ENCODE peak calls at places on chromosomes 3 and 15, in five cellular contexts. One of them, this sample, is unnamed.

GRCh38 chr3:18716821-18717220 is 291.7 kb upstream of the SATB1 start:
- DNase-seq in hippocampal formation: no peak
- DNase-seq in hypothalamus: no peak
- DNase-seq in BE2C: no peak
- DNase-seq in GM04504: no peak
- DNase-seq in this sample: no peak

GRCh38 chr15:51613988-51614387 is 8.6 kb downstream of the DMXL2 start:
- DNase-seq in hippocampal formation: no peak
- DNase-seq in hypothalamus: no peak
- DNase-seq in BE2C: no peak
- DNase-seq in GM04504: no peak
- DNase-seq in this sample: no peak

GRCh38 chr3:49906004-49906860 is 2.6 kb upstream of the MST1R start:
- DNase-seq in hippocampal formation: peak; percentile 13
- DNase-seq in hypothalamus: no peak
- DNase-seq in BE2C: peak; percentile 33
- DNase-seq in GM04504: no peak
- DNase-seq in this sample: peak; percentile 58

GRCh38 chr3:46860381-46861292 is 2.6 kb downstream of the MYL3 start:
- DNase-seq in hippocampal formation: no peak
- DNase-seq in hypothalamus: no peak
- DNase-seq in BE2C: peak; percentile 53
- DNase-seq in GM04504: no peak
- DNase-seq in this sample: peak; percentile 27

GRCh38 chr3:165103616-165104015 is 25.3 kb upstream of the SI start:
- DNase-seq in hippocampal formation: no peak
- DNase-seq in hypothalamus: no peak
- DNase-seq in BE2C: no peak
- DNase-seq in GM04504: no peak
- DNase-seq in this sample: no peak

GRCh38 chr15:76073554-76073953 is 13.8 kb downstream of the TMEM266 start:
- DNase-seq in hippocampal formation: no peak
- DNase-seq in hypothalamus: no peak
- DNase-seq in BE2C: no peak
- DNase-seq in GM04504: no peak
- DNase-seq in this sample: no peak

GRCh38 chr3:58628823-58629562 is 37.6 kb downstream of the FAM3D start:
- DNase-seq in hippocampal formation: no peak
- DNase-seq in hypothalamus: no peak
- DNase-seq in BE2C: no peak
- DNase-seq in GM04504: peak; percentile 97
- DNase-seq in this sample: no peak

GRCh38 chr3:108175352-108175751 is 46.9 kb downstream of the IFT57 start:
- DNase-seq in hippocampal formation: no peak
- DNase-seq in hypothalamus: no peak
- DNase-seq in BE2C: no peak
- DNase-seq in GM04504: no peak
- DNase-seq in this sample: no peak

GRCh38 chr3:176469694-176470205 is 727.5 kb downstream of the TBL1XR1 start:
- DNase-seq in hippocampal formation: no peak
- DNase-seq in hypothalamus: no peak
- DNase-seq in BE2C: no peak
- DNase-seq in GM04504: no peak
- DNase-seq in this sample: no peak

GRCh38 chr15:88178631-88179030 is 77.9 kb downstream of the NTRK3 start:
- DNase-seq in hippocampal formation: no peak
- DNase-seq in hypothalamus: no peak
- DNase-seq in BE2C: no peak
- DNase-seq in GM04504: no peak
- DNase-seq in this sample: no peak

GRCh38 chr15:64856429-64857145 is 14.9 kb downstream of the PLEKHO2 start:
- DNase-seq in hippocampal formation: peak; percentile 92
- DNase-seq in hypothalamus: peak; percentile 88
- DNase-seq in BE2C: peak; percentile 59
- DNase-seq in GM04504: no peak
- DNase-seq in this sample: no peak

GRCh38 chr15:53384417-53384816 is 375.0 kb downstream of the WDR72 start:
- DNase-seq in hippocampal formation: no peak
- DNase-seq in hypothalamus: no peak
- DNase-seq in BE2C: no peak
- DNase-seq in GM04504: no peak
- DNase-seq in this sample: no peak

GRCh38 chr3:120560304-120561250 is 35.6 kb upstream of the NDUFB4 start:
- DNase-seq in hippocampal formation: no peak
- DNase-seq in hypothalamus: no peak
- DNase-seq in BE2C: no peak
- DNase-seq in GM04504: no peak
- DNase-seq in this sample: no peak

GRCh38 chr3:47791193-47791855 is 9.6 kb upstream of the SMARCC1 start:
- DNase-seq in hippocampal formation: no peak
- DNase-seq in hypothalamus: no peak
- DNase-seq in BE2C: no peak
- DNase-seq in GM04504: no peak
- DNase-seq in this sample: no peak

GRCh38 chr3:99023590-99024192 is 122.2 kb upstream of the DCBLD2 start:
- DNase-seq in hippocampal formation: no peak
- DNase-seq in hypothalamus: no peak
- DNase-seq in BE2C: no peak
- DNase-seq in GM04504: peak; percentile 25
- DNase-seq in this sample: no peak

GRCh38 chr15:40436116-40436891 is 4.4 kb upstream of the BAHD1 start:
- DNase-seq in hippocampal formation: no peak
- DNase-seq in hypothalamus: no peak
- DNase-seq in BE2C: peak; percentile 50
- DNase-seq in GM04504: no peak
- DNase-seq in this sample: no peak

GRCh38 chr3:53845103-53845880 is 927 bp downstream of the CHDH start:
- DNase-seq in hippocampal formation: peak; percentile 50
- DNase-seq in hypothalamus: no peak
- DNase-seq in BE2C: no peak
- DNase-seq in GM04504: no peak
- DNase-seq in this sample: no peak

GRCh38 chr15:96089396-96090058 is 241.0 kb upstream of the NR2F2 start:
- DNase-seq in hippocampal formation: no peak
- DNase-seq in hypothalamus: no peak
- DNase-seq in BE2C: no peak
- DNase-seq in GM04504: no peak
- DNase-seq in this sample: no peak

GRCh38 chr3:52361454-52361853 is 45.3 kb downstream of the DNAH1 start:
- DNase-seq in hippocampal formation: no peak
- DNase-seq in hypothalamus: no peak
- DNase-seq in BE2C: no peak
- DNase-seq in GM04504: no peak
- DNase-seq in this sample: no peak

GRCh38 chr3:159605101-159605500 is 383.5 kb upstream of the IL12A start:
- DNase-seq in hippocampal formation: no peak
- DNase-seq in hypothalamus: no peak
- DNase-seq in BE2C: no peak
- DNase-seq in GM04504: no peak
- DNase-seq in this sample: no peak

GRCh38 chr3:113607219-113607596 is 74.9 kb downstream of the SIDT1 start:
- DNase-seq in hippocampal formation: no peak
- DNase-seq in hypothalamus: no peak
- DNase-seq in BE2C: no peak
- DNase-seq in GM04504: no peak
- DNase-seq in this sample: no peak

GRCh38 chr3:71614869-71615268 is 31.3 kb upstream of the FOXP1 start:
- DNase-seq in hippocampal formation: no peak
- DNase-seq in hypothalamus: no peak
- DNase-seq in BE2C: no peak
- DNase-seq in GM04504: no peak
- DNase-seq in this sample: no peak

GRCh38 chr3:71478568-71478967 is 105.0 kb downstream of the FOXP1 start:
- DNase-seq in hippocampal formation: no peak
- DNase-seq in hypothalamus: no peak
- DNase-seq in BE2C: no peak
- DNase-seq in GM04504: no peak
- DNase-seq in this sample: peak; percentile 43

GRCh38 chr15:89656116-89656815 is 999 bp upstream of the KIF7 start:
- DNase-seq in hippocampal formation: no peak
- DNase-seq in hypothalamus: no peak
- DNase-seq in BE2C: no peak
- DNase-seq in GM04504: no peak
- DNase-seq in this sample: no peak

GRCh38 chr3:194137314-194138097 is 1.6 kb downstream of the HES1 start:
- DNase-seq in hippocampal formation: peak; percentile 32
- DNase-seq in hypothalamus: no peak
- DNase-seq in BE2C: peak; percentile 68
- DNase-seq in GM04504: peak; percentile 35
- DNase-seq in this sample: peak; percentile 51

GRCh38 chr15:90211440-90212168 is 10.5 kb downstream of the SEMA4B start:
- DNase-seq in hippocampal formation: no peak
- DNase-seq in hypothalamus: no peak
- DNase-seq in BE2C: no peak
- DNase-seq in GM04504: no peak
- DNase-seq in this sample: no peak

GRCh38 chr3:192514754-192515660 is 212.3 kb downstream of the FGF12 start:
- DNase-seq in hippocampal formation: no peak
- DNase-seq in hypothalamus: no peak
- DNase-seq in BE2C: peak; percentile 29
- DNase-seq in GM04504: no peak
- DNase-seq in this sample: no peak

GRCh38 chr15:80777137-80777536 is 2.0 kb upstream of the CEMIP start:
- DNase-seq in hippocampal formation: no peak
- DNase-seq in hypothalamus: no peak
- DNase-seq in BE2C: no peak
- DNase-seq in GM04504: peak; percentile 84
- DNase-seq in this sample: no peak

GRCh38 chr3:188687389-188687788 is 484.4 kb upstream of the TPRG1 start:
- DNase-seq in hippocampal formation: no peak
- DNase-seq in hypothalamus: no peak
- DNase-seq in BE2C: no peak
- DNase-seq in GM04504: peak; percentile 66
- DNase-seq in this sample: no peak

GRCh38 chr3:185215873-185216586 is 37.8 kb downstream of the EHHADH start:
- DNase-seq in hippocampal formation: no peak
- DNase-seq in hypothalamus: no peak
- DNase-seq in BE2C: no peak
- DNase-seq in GM04504: no peak
- DNase-seq in this sample: no peak

GRCh38 chr15:99438222-99438592 is 127.6 kb upstream of the MEF2A start:
- DNase-seq in hippocampal formation: no peak
- DNase-seq in hypothalamus: no peak
- DNase-seq in BE2C: peak; percentile 3
- DNase-seq in GM04504: no peak
- DNase-seq in this sample: no peak

GRCh38 chr3:137944593-137944992 is 65.4 kb upstream of the CLDN18 start:
- DNase-seq in hippocampal formation: no peak
- DNase-seq in hypothalamus: no peak
- DNase-seq in BE2C: no peak
- DNase-seq in GM04504: no peak
- DNase-seq in this sample: no peak

GRCh38 chr3:120705851-120706582 is 24.0 kb upstream of the HGD start:
- DNase-seq in hippocampal formation: no peak
- DNase-seq in hypothalamus: no peak
- DNase-seq in BE2C: no peak
- DNase-seq in GM04504: no peak
- DNase-seq in this sample: no peak

GRCh38 chr15:71634820-71635219 is 175.5 kb upstream of the NR2E3 start:
- DNase-seq in hippocampal formation: no peak
- DNase-seq in hypothalamus: no peak
- DNase-seq in BE2C: no peak
- DNase-seq in GM04504: no peak
- DNase-seq in this sample: no peak

GRCh38 chr3:115652738-115653137 is 29.4 kb downstream of the GAP43 start:
- DNase-seq in hippocampal formation: no peak
- DNase-seq in hypothalamus: no peak
- DNase-seq in BE2C: no peak
- DNase-seq in GM04504: no peak
- DNase-seq in this sample: no peak

GRCh38 chr3:47010050-47010712 is 30.7 kb downstream of the NBEAL2 start:
- DNase-seq in hippocampal formation: no peak
- DNase-seq in hypothalamus: no peak
- DNase-seq in BE2C: no peak
- DNase-seq in GM04504: no peak
- DNase-seq in this sample: no peak

GRCh38 chr3:13111173-13111873 is 38.1 kb upstream of the IQSEC1 start:
- DNase-seq in hippocampal formation: no peak
- DNase-seq in hypothalamus: no peak
- DNase-seq in BE2C: no peak
- DNase-seq in GM04504: no peak
- DNase-seq in this sample: no peak

GRCh38 chr15:52105856-52106255 is 6.7 kb downstream of the BCL2L10 start:
- DNase-seq in hippocampal formation: no peak
- DNase-seq in hypothalamus: no peak
- DNase-seq in BE2C: no peak
- DNase-seq in GM04504: no peak
- DNase-seq in this sample: no peak

GRCh38 chr15:75455982-75456531 is 4.6 kb upstream of the SIN3A start:
- DNase-seq in hippocampal formation: no peak
- DNase-seq in hypothalamus: peak; percentile 54
- DNase-seq in BE2C: no peak
- DNase-seq in GM04504: no peak
- DNase-seq in this sample: peak; percentile 67

This sample was measured in activated CD4-positive, alpha-beta T cell treated with anti-CD3 and anti-CD28 coated beads, Interleukin-2, amount 10 ng/mL, durations not matched to agents 7 days and 5 days.